ENCODE peak calls at places on chromosomes 3 and 15, in eight cellular contexts. One of them, this sample, is unnamed.

GRCh38 chr15:74156018-74156417 is 17.5 kb upstream of the ISLR start:
- DNase-seq in AG10803: no peak
- DNase-seq in mammary epithelial cell: no peak
- DNase-seq in GM12865: no peak
- DNase-seq in epithelial cell of esophagus: no peak
- DNase-seq in neuronal stem cell: no peak
- DNase-seq in right cardiac atrium: peak
- DNase-seq in heart right ventricle: no peak
- DNase-seq in this sample: no peak

GRCh38 chr15:67198157-67198754 is 56.2 kb downstream of the AAGAB start:
- DNase-seq in heart right ventricle: no peak
- DNase-seq in neuronal stem cell: no peak
- DNase-seq in right cardiac atrium: no peak
- DNase-seq in mammary epithelial cell: no peak
- DNase-seq in GM12865: peak
- DNase-seq in epithelial cell of esophagus: no peak
- DNase-seq in AG10803: no peak
- DNase-seq in this sample: no peak

GRCh38 chr15:68313501-68314390 is 36.2 kb downstream of the FEM1B start:
- DNase-seq in neuronal stem cell: no peak
- DNase-seq in epithelial cell of esophagus: no peak
- DNase-seq in right cardiac atrium: no peak
- DNase-seq in mammary epithelial cell: no peak
- DNase-seq in AG10803: no peak
- DNase-seq in GM12865: no peak
- DNase-seq in heart right ventricle: no peak
- DNase-seq in this sample: no peak

GRCh38 chr3:60053518-60054265 is 1003.9 kb upstream of the CFAP20DC start:
- DNase-seq in mammary epithelial cell: peak
- DNase-seq in right cardiac atrium: no peak
- DNase-seq in epithelial cell of esophagus: peak
- DNase-seq in AG10803: peak
- DNase-seq in neuronal stem cell: no peak
- DNase-seq in heart right ventricle: no peak
- DNase-seq in GM12865: no peak
- DNase-seq in this sample: no peak

GRCh38 chr15:80736571-80736970 is 41.5 kb downstream of the ABHD17C start:
- DNase-seq in AG10803: no peak
- DNase-seq in right cardiac atrium: no peak
- DNase-seq in mammary epithelial cell: no peak
- DNase-seq in epithelial cell of esophagus: no peak
- DNase-seq in GM12865: no peak
- DNase-seq in heart right ventricle: no peak
- DNase-seq in neuronal stem cell: no peak
- DNase-seq in this sample: no peak

GRCh38 chr3:67362686-67363085 is 291.7 kb downstream of the SUCLG2 start:
- DNase-seq in right cardiac atrium: no peak
- DNase-seq in neuronal stem cell: no peak
- DNase-seq in epithelial cell of esophagus: peak
- DNase-seq in heart right ventricle: no peak
- DNase-seq in AG10803: no peak
- DNase-seq in mammary epithelial cell: peak
- DNase-seq in GM12865: no peak
- DNase-seq in this sample: no peak

GRCh38 chr3:185280572-185281365 is 26.9 kb upstream of the EHHADH start:
- DNase-seq in right cardiac atrium: no peak
- DNase-seq in GM12865: peak
- DNase-seq in epithelial cell of esophagus: peak
- DNase-seq in neuronal stem cell: no peak
- DNase-seq in mammary epithelial cell: peak
- DNase-seq in AG10803: peak
- DNase-seq in heart right ventricle: no peak
- DNase-seq in this sample: peak

GRCh38 chr3:43855674-43856299 is 165.0 kb downstream of the ABHD5 start:
- DNase-seq in right cardiac atrium: peak
- DNase-seq in mammary epithelial cell: peak
- DNase-seq in GM12865: peak
- DNase-seq in heart right ventricle: peak
- DNase-seq in AG10803: peak
- DNase-seq in neuronal stem cell: peak
- DNase-seq in epithelial cell of esophagus: peak
- DNase-seq in this sample: no peak

GRCh38 chr3:44954962-44955361 is 21.0 kb downstream of the ZDHHC3 start:
- DNase-seq in right cardiac atrium: no peak
- DNase-seq in mammary epithelial cell: no peak
- DNase-seq in GM12865: peak
- DNase-seq in AG10803: peak
- DNase-seq in epithelial cell of esophagus: peak
- DNase-seq in neuronal stem cell: no peak
- DNase-seq in heart right ventricle: no peak
- DNase-seq in this sample: no peak

DNA sequence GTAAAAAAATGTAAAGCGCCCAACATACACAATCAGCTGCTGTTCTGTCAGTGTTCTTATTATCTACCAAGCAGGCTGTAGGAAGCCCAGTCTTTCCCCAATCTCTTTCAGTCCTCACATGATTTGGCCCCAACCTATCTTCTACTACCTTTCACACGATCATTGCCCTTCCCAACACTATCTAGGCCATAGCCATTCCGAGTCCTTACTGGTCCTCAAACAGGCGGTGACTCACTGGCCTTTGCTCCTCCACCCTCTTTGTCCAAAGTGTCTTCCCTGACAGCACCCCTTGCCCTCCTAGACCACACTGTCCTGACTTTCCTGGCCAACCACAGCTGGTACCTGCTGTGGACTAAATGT is 881 bp upstream of the RFT1 start:
- DNase-seq in epithelial cell of esophagus: no peak
- DNase-seq in GM12865: no peak
- DNase-seq in right cardiac atrium: no peak
- DNase-seq in mammary epithelial cell: no peak
- DNase-seq in AG10803: no peak
- DNase-seq in heart right ventricle: no peak
- DNase-seq in neuronal stem cell: no peak
- DNase-seq in this sample: no peak
- H3K4me3 ChIP-seq in epithelial cell of esophagus: peak
- H3K4me3 ChIP-seq in GM12865: peak
- H3K4me3 ChIP-seq in right cardiac atrium: no peak
- H3K4me3 ChIP-seq in mammary epithelial cell: no peak
- H3K4me3 ChIP-seq in AG10803: peak
- H3K4me3 ChIP-seq in heart right ventricle: peak
- H3K4me3 ChIP-seq in neuronal stem cell: peak
- H3K4me3 ChIP-seq in this sample: peak

GRCh38 chr15:95687686-95688085 is 642.8 kb upstream of the NR2F2 start:
- DNase-seq in heart right ventricle: no peak
- DNase-seq in epithelial cell of esophagus: peak
- DNase-seq in right cardiac atrium: no peak
- DNase-seq in AG10803: no peak
- DNase-seq in GM12865: no peak
- DNase-seq in neuronal stem cell: no peak
- DNase-seq in mammary epithelial cell: peak
- DNase-seq in this sample: no peak
- H3K4me3 ChIP-seq in heart right ventricle: no peak
- H3K4me3 ChIP-seq in epithelial cell of esophagus: no peak
- H3K4me3 ChIP-seq in right cardiac atrium: no peak
- H3K4me3 ChIP-seq in AG10803: no peak
- H3K4me3 ChIP-seq in GM12865: no peak
- H3K4me3 ChIP-seq in neuronal stem cell: no peak
- H3K4me3 ChIP-seq in mammary epithelial cell: no peak
- H3K4me3 ChIP-seq in this sample: no peak

DNA sequence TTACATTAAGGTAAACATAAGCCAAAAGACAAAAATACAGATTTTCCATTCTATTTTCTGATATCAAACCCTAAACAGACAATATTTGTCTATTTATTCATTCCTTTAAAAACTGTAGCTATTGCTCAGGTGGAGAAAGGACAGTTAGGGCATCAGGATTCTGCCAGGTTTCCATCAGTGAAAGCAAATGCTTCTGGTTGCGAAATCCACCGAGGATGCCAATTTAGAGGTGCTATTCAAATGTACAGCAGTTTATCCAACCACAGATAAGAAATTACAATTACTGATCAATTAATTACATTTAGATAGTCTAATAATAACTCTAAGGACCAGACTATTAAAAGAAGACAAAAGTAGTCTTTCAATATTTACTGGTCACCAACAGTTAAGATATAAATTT is 3.9 kb downstream of the TOMM70 start:
- DNase-seq in AG10803: no peak
- DNase-seq in right cardiac atrium: no peak
- DNase-seq in GM12865: no peak
- DNase-seq in neuronal stem cell: no peak
- DNase-seq in epithelial cell of esophagus: peak
- DNase-seq in heart right ventricle: no peak
- DNase-seq in mammary epithelial cell: no peak
- DNase-seq in this sample: no peak
- H3K4me3 ChIP-seq in AG10803: no peak
- H3K4me3 ChIP-seq in right cardiac atrium: no peak
- H3K4me3 ChIP-seq in GM12865: no peak
- H3K4me3 ChIP-seq in neuronal stem cell: no peak
- H3K4me3 ChIP-seq in epithelial cell of esophagus: no peak
- H3K4me3 ChIP-seq in heart right ventricle: no peak
- H3K4me3 ChIP-seq in mammary epithelial cell: no peak
- H3K4me3 ChIP-seq in this sample: no peak

GRCh38 chr3:114331007-114331406 is 37.2 kb downstream of the TIGIT start:
- DNase-seq in neuronal stem cell: no peak
- DNase-seq in GM12865: no peak
- DNase-seq in epithelial cell of esophagus: no peak
- DNase-seq in AG10803: no peak
- DNase-seq in mammary epithelial cell: no peak
- DNase-seq in heart right ventricle: no peak
- DNase-seq in right cardiac atrium: no peak
- DNase-seq in this sample: no peak

GRCh38 chr3:114323546-114324254 is 29.9 kb downstream of the TIGIT start:
- DNase-seq in mammary epithelial cell: no peak
- DNase-seq in AG10803: no peak
- DNase-seq in heart right ventricle: no peak
- DNase-seq in neuronal stem cell: no peak
- DNase-seq in epithelial cell of esophagus: no peak
- DNase-seq in right cardiac atrium: no peak
- DNase-seq in GM12865: no peak
- DNase-seq in this sample: no peak

GRCh38 chr3:114328345-114328744 is 34.5 kb downstream of the TIGIT start:
- DNase-seq in neuronal stem cell: no peak
- DNase-seq in AG10803: no peak
- DNase-seq in GM12865: no peak
- DNase-seq in epithelial cell of esophagus: no peak
- DNase-seq in mammary epithelial cell: no peak
- DNase-seq in heart right ventricle: no peak
- DNase-seq in right cardiac atrium: no peak
- DNase-seq in this sample: no peak

GRCh38 chr3:114329823-114330222 is 36.0 kb downstream of the TIGIT start:
- DNase-seq in heart right ventricle: no peak
- DNase-seq in GM12865: peak
- DNase-seq in AG10803: no peak
- DNase-seq in epithelial cell of esophagus: no peak
- DNase-seq in mammary epithelial cell: no peak
- DNase-seq in right cardiac atrium: no peak
- DNase-seq in neuronal stem cell: no peak
- DNase-seq in this sample: no peak

GRCh38 chr3:114327665-114328064 is 33.8 kb downstream of the TIGIT start:
- DNase-seq in neuronal stem cell: no peak
- DNase-seq in GM12865: no peak
- DNase-seq in heart right ventricle: no peak
- DNase-seq in mammary epithelial cell: no peak
- DNase-seq in right cardiac atrium: no peak
- DNase-seq in AG10803: no peak
- DNase-seq in epithelial cell of esophagus: no peak
- DNase-seq in this sample: no peak
- H3K4me3 ChIP-seq in neuronal stem cell: no peak
- H3K4me3 ChIP-seq in GM12865: no peak
- H3K4me3 ChIP-seq in heart right ventricle: no peak
- H3K4me3 ChIP-seq in mammary epithelial cell: no peak
- H3K4me3 ChIP-seq in right cardiac atrium: no peak
- H3K4me3 ChIP-seq in AG10803: no peak
- H3K4me3 ChIP-seq in epithelial cell of esophagus: no peak
- H3K4me3 ChIP-seq in this sample: no peak

GRCh38 chr3:186807231-186807630 is 949 bp upstream of the RFC4 start:
- DNase-seq in right cardiac atrium: no peak
- DNase-seq in epithelial cell of esophagus: no peak
- DNase-seq in GM12865: peak
- DNase-seq in neuronal stem cell: no peak
- DNase-seq in AG10803: no peak
- DNase-seq in mammary epithelial cell: no peak
- DNase-seq in heart right ventricle: no peak
- DNase-seq in this sample: no peak
- H3K4me3 ChIP-seq in right cardiac atrium: no peak
- H3K4me3 ChIP-seq in epithelial cell of esophagus: peak
- H3K4me3 ChIP-seq in GM12865: peak
- H3K4me3 ChIP-seq in neuronal stem cell: peak
- H3K4me3 ChIP-seq in AG10803: peak
- H3K4me3 ChIP-seq in mammary epithelial cell: peak
- H3K4me3 ChIP-seq in heart right ventricle: peak
- H3K4me3 ChIP-seq in this sample: peak

GRCh38 chr3:12833226-12834161 is 7.9 kb downstream of the RPL32 start:
- DNase-seq in right cardiac atrium: no peak
- DNase-seq in GM12865: no peak
- DNase-seq in neuronal stem cell: no peak
- DNase-seq in AG10803: no peak
- DNase-seq in mammary epithelial cell: no peak
- DNase-seq in epithelial cell of esophagus: no peak
- DNase-seq in heart right ventricle: no peak
- DNase-seq in this sample: no peak

GRCh38 chr3:12837295-12837986 is 3.9 kb downstream of the RPL32 start:
- DNase-seq in heart right ventricle: no peak
- DNase-seq in AG10803: no peak
- DNase-seq in epithelial cell of esophagus: no peak
- DNase-seq in GM12865: no peak
- DNase-seq in mammary epithelial cell: no peak
- DNase-seq in right cardiac atrium: no peak
- DNase-seq in neuronal stem cell: no peak
- DNase-seq in this sample: no peak

GRCh38 chr3:12838179-12838965 is 3.0 kb downstream of the RPL32 start:
- DNase-seq in GM12865: no peak
- DNase-seq in right cardiac atrium: no peak
- DNase-seq in mammary epithelial cell: no peak
- DNase-seq in neuronal stem cell: no peak
- DNase-seq in heart right ventricle: no peak
- DNase-seq in AG10803: peak
- DNase-seq in epithelial cell of esophagus: no peak
- DNase-seq in this sample: no peak

GRCh38 chr3:12832350-12833225 is 8.8 kb downstream of the RPL32 start:
- DNase-seq in AG10803: no peak
- DNase-seq in epithelial cell of esophagus: no peak
- DNase-seq in neuronal stem cell: no peak
- DNase-seq in right cardiac atrium: no peak
- DNase-seq in mammary epithelial cell: no peak
- DNase-seq in GM12865: no peak
- DNase-seq in heart right ventricle: no peak
- DNase-seq in this sample: no peak

DNA sequence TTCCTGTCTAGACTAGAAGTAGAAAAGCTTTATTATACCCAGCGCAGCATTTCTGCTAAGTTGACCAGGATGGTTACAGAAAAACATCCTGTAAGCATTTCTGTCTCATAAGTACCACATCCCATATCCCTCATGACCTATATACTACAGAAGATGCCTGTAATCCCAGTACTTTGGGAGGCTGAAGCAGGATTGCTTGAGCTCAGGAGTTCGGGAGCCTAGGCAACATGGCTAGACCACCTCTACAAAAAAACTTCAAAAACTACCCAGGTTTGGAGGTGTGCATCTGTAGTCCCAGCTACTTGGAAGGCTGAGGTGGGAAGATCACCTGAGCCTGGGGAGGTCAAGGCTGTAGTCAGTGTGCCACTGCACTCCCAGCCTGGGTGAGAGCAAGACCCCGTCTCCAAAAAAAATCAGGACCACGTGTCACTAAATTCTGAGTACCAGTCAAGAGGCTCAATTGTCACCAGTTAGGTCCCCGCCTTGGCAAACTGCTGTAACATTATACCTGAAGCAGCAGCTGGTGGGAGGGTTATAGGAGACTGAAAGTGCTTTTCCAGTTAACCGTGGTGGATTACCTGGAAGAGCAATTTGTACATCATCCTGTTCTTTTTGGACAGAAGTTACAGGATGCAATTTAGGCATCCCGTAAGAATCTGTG is 6.2 kb downstream of the RPL32 start:
- DNase-seq in neuronal stem cell: no peak
- DNase-seq in epithelial cell of esophagus: no peak
- DNase-seq in heart right ventricle: no peak
- DNase-seq in GM12865: no peak
- DNase-seq in right cardiac atrium: no peak
- DNase-seq in mammary epithelial cell: no peak
- DNase-seq in AG10803: no peak
- DNase-seq in this sample: no peak
- H3K4me3 ChIP-seq in neuronal stem cell: no peak
- H3K4me3 ChIP-seq in epithelial cell of esophagus: no peak
- H3K4me3 ChIP-seq in heart right ventricle: no peak
- H3K4me3 ChIP-seq in GM12865: no peak
- H3K4me3 ChIP-seq in right cardiac atrium: no peak
- H3K4me3 ChIP-seq in mammary epithelial cell: no peak
- H3K4me3 ChIP-seq in AG10803: no peak
- H3K4me3 ChIP-seq in this sample: no peak

This sample was measured in retinal pigment epithelial cell.